ENCODE peak calls at places on chromosomes 13 and 19, in six cellular contexts. Y is cardiac fibroblast; J is stimulated activated CD8-positive, alpha-beta memory T cell treated with anti-CD3 and anti-CD28 coated beads, Interleukin-4, amount 100 ng/mL, for 24 hours; K is AG08396; G is fibroblast of pulmonary artery; I is activated CD4-positive, alpha-beta memory T cell treated with anti-CD3 and anti-CD28 coated beads, Interleukin-2, amount 10 ng/mL, durations not matched to agents 7 days and 5 days. P is an unnamed sample.

GRCh38 chr13:26021516-26021915 is 30.3 kb downstream of the SHISA2 start:
- DNase-seq in I (no peak), K (no peak), Y (no peak), J (no peak), G (no peak), P (no peak)

GRCh38 chr13:48296528-48296927 is 7.0 kb upstream of the RB1 start:
- DNase-seq in K (no peak), G (no peak), J (no peak), Y (no peak), I (no peak), P (no peak)

GRCh38 chr19:10549733-10550132 is 6.0 kb downstream of the ATG4D start:
- DNase-seq in I (no peak), K (no peak), G (no peak), Y (no peak), J (no peak), P (no peak)

GRCh38 chr13:77506874-77507273 is 28.6 kb upstream of the SCEL start:
- DNase-seq in K (no peak), J (no peak), Y (no peak), G (no peak), I (no peak), P (peak; percentile 51)

GRCh38 chr13:110269509-110270185 is 37.3 kb downstream of the COL4A1 start:
- DNase-seq in K (no peak), Y (no peak), I (no peak), J (no peak), G (no peak), P (no peak)

GRCh38 chr19:16297575-16298178 is 26.9 kb upstream of the KLF2 start:
- DNase-seq in K (no peak), Y (no peak), G (no peak), I (no peak), J (no peak), P (no peak)

GRCh38 chr19:53467138-53467502 is 413 bp upstream of the ZNF813 start:
- DNase-seq in G (no peak), Y (no peak), I (no peak), J (no peak), K (peak; percentile 16), P (no peak)

GRCh38 chr19:51296331-51297093 is 14.9 kb upstream of the IGLON5 start:
- DNase-seq in I (no peak), J (no peak), G (no peak), Y (no peak), K (no peak), P (no peak)

GRCh38 chr19:40771101-40771539 is 4.2 kb upstream of the MIA start:
- DNase-seq in J (no peak), K (no peak), G (no peak), I (no peak), Y (peak; percentile 24), P (no peak)

GRCh38 chr13:101572456-101572855 is 120.0 kb downstream of the ITGBL1 start:
- DNase-seq in G (no peak), J (no peak), Y (peak; percentile 19), K (no peak), I (no peak), P (no peak)

GRCh38 chr19:49165111-49165750 is 7.6 kb downstream of the TRPM4 start:
- DNase-seq in Y (no peak), J (no peak), G (no peak), I (no peak), K (no peak), P (no peak)

GRCh38 chr19:44848805-44849457 is 2.8 kb downstream of the NECTIN2 start:
- DNase-seq in I (no peak), Y (no peak), G (no peak), K (no peak), J (no peak), P (peak; percentile 36)

GRCh38 chr13:67549331-67549730 is 319.2 kb upstream of the PCDH9 start:
- DNase-seq in Y (peak; percentile 64), J (no peak), K (no peak), I (no peak), G (peak; percentile 28), P (peak; percentile 46)

GRCh38 chr19:5665781-5666513 is 14.4 kb downstream of the MICOS13 start:
- DNase-seq in G (peak; percentile 58), I (no peak), J (no peak), Y (peak; percentile 75), K (peak; percentile 87), P (peak; percentile 49)

GRCh38 chr19:46356670-46357055 is 9.8 kb downstream of the PPP5C start:
- DNase-seq in J (no peak), I (no peak), Y (no peak), G (no peak), K (no peak), P (no peak)

GRCh38 chr13:110250258-110250891 is 56.6 kb downstream of the COL4A1 start:
- DNase-seq in I (no peak), K (peak; percentile 51), G (peak; percentile 91), J (no peak), Y (peak; percentile 94), P (peak; percentile 82)

GRCh38 chr19:49442354-49442753 is 1.0 kb upstream of the SLC17A7 start:
- DNase-seq in K (no peak), J (no peak), Y (no peak), G (no peak), I (peak; percentile 43), P (no peak)

GRCh38 chr13:75359266-75359665 is 122.7 kb downstream of the TBC1D4 start:
- DNase-seq in G (peak; percentile 86), Y (peak; percentile 94), K (peak; percentile 81), I (no peak), J (no peak), P (peak; percentile 81)

GRCh38 chr13:34547929-34548328 is 394.1 kb upstream of the NBEA start:
- DNase-seq in G (no peak), I (no peak), Y (no peak), J (no peak), K (no peak), P (no peak)

GRCh38 chr13:31903072-31903815 is 128.3 kb upstream of the FRY start:
- DNase-seq in G (no peak), K (no peak), I (no peak), Y (no peak), J (no peak), P (no peak)

GRCh38 chr13:113443991-113444390 is 9.3 kb downstream of the ADPRHL1 start:
- DNase-seq in Y (no peak), I (no peak), K (no peak), J (no peak), G (no peak), P (no peak)

GRCh38 chr19:37977992-37978391 is 71.0 kb downstream of the SIPA1L3 start:
- DNase-seq in Y (peak; percentile 94), K (no peak), G (peak; percentile 67), J (no peak), I (no peak), P (no peak)

GRCh38 chr19:47613165-47614146 is 4.5 kb downstream of the BICRA start:
- DNase-seq in G (peak; percentile 64), I (no peak), Y (peak; percentile 52), J (no peak), K (peak; percentile 70), P (peak; percentile 89)

GRCh38 chr13:28136916-28137315 is 1.4 kb upstream of the PAN3 start:
- DNase-seq in K (no peak), Y (no peak), G (no peak), J (no peak), I (peak; percentile 18), P (no peak)

GRCh38 chr13:105464249-105464648 is 1071.2 kb downstream of the EFNB2 start:
- DNase-seq in J (no peak), G (peak; percentile 17), Y (peak; percentile 12), K (no peak), I (no peak), P (no peak)

GRCh38 chr19:40424637-40425449 is 949 bp downstream of the SERTAD1 start:
- DNase-seq in J (no peak), K (no peak), I (no peak), G (peak; percentile 42), Y (peak; percentile 21), P (peak; percentile 53)

GRCh38 chr19:39830406-39830805 is 3.6 kb downstream of the DYRK1B start:
- DNase-seq in G (no peak), J (no peak), Y (no peak), I (no peak), K (no peak), P (no peak)

GRCh38 chr13:49869514-49869913 is 66.6 kb downstream of the SPRYD7 start:
- DNase-seq in G (peak; percentile 53), I (no peak), Y (peak; percentile 51), J (no peak), K (no peak), P (peak; percentile 44)

GRCh38 chr13:106156468-106156867 is 379.0 kb downstream of the EFNB2 start:
- DNase-seq in Y (peak; percentile 99), I (no peak), J (no peak), K (peak; percentile 56), G (peak; percentile 96), P (peak; percentile 89)

GRCh38 chr19:40225440-40226305 is 816 bp downstream of the CCNP start:
- DNase-seq in K (peak; percentile 69), J (no peak), Y (peak; percentile 52), G (no peak), I (no peak), P (peak; percentile 44)